ENCODE peak calls at places on chromosome 10, in six cellular contexts. Q is HepG2, H is SK-N-SH, V is K562, L is H1, D is GM12878. C is an unnamed sample.

GRCh38 chr10:79984851-79985250 is 35.9 kb upstream of the SFTPD start:
- DNase-seq in V (no peak), D (no peak), H (no peak), Q (no peak), L (no peak), C (no peak)

GRCh38 chr10:60382946-60383681 is 6.6 kb downstream of the ANK3 start:
- DNase-seq in L (no peak), Q (no peak), V (no peak), D (no peak), H (no peak), C (no peak)

GRCh38 chr10:116905845-116906210 is 56.5 kb downstream of the ENO4 start:
- DNase-seq in V (no peak), H (no peak), D (no peak), L (no peak), Q (no peak), C (no peak)

GRCh38 chr10:44960482-44961230 is 1.1 kb downstream of the RASSF4 start:
- DNase-seq in V (no peak), L (no peak), Q (peak; percentile 52), H (no peak), D (no peak), C (peak; percentile 40)

GRCh38 chr10:688621-689426 is 644 bp downstream of the DIP2C start:
- DNase-seq in Q (no peak), V (no peak), H (peak; percentile 77), D (no peak), L (no peak), C (no peak)

GRCh38 chr10:12187321-12187905 is 8.3 kb downstream of the NUDT5 start:
- DNase-seq in D (no peak), L (no peak), H (no peak), Q (no peak), V (no peak), C (no peak)

GRCh38 chr10:110681023-110681681 is 37.0 kb downstream of the RBM20 start:
- DNase-seq in V (peak; percentile 65), Q (peak; percentile 32), L (no peak), H (peak; percentile 76), D (no peak), C (peak; percentile 25)

GRCh38 chr10:78408011-78408410 is 374.3 kb downstream of the RPS24 start:
- DNase-seq in L (no peak), V (no peak), H (no peak), Q (no peak), D (no peak), C (no peak)

GRCh38 chr10:114511875-114512274 is 107.6 kb upstream of the AFAP1L2 start:
- DNase-seq in D (no peak), H (no peak), V (no peak), Q (no peak), L (no peak), C (no peak)

GRCh38 chr10:6050801-6051445 is 11.2 kb downstream of the IL2RA start:
- DNase-seq in H (peak; percentile 31), V (peak; percentile 61), L (no peak), D (peak; percentile 89), Q (peak; percentile 41), C (no peak)

GRCh38 chr10:13001041-13001886 is at the start of gene CCDC3:
- DNase-seq in H (peak; percentile 88), D (no peak), L (peak; percentile 9), V (peak; percentile 3), Q (no peak), C (no peak)

GRCh38 chr10:73095479-73096021 is 1.1 kb downstream of the P4HA1 start:
- DNase-seq in D (no peak), V (peak; percentile 82), Q (peak; percentile 49), H (peak; percentile 39), L (no peak), C (peak; percentile 49)

GRCh38 chr10:30413996-30414576 is 19.9 kb upstream of the MAP3K8 start:
- DNase-seq in D (no peak), Q (peak; percentile 70), L (no peak), V (peak; percentile 73), H (peak; percentile 64), C (no peak)

GRCh38 chr10:43083764-43084163 is 6.9 kb downstream of the RET start:
- DNase-seq in L (no peak), V (no peak), H (peak; percentile 57), Q (no peak), D (no peak), C (peak; percentile 71)

GRCh38 chr10:110081914-110082313 is 74.1 kb downstream of the ADD3 start:
- DNase-seq in D (no peak), V (peak; percentile 61), Q (peak; percentile 66), L (no peak), H (no peak), C (no peak)

GRCh38 chr10:79007037-79007842 is 61.5 kb upstream of the ZMIZ1 start:
- DNase-seq in D (no peak), L (no peak), H (no peak), V (no peak), Q (no peak), C (peak; percentile 10)

GRCh38 chr10:131695814-131696165 is 205.0 kb upstream of the PPP2R2D start:
- DNase-seq in V (no peak), Q (no peak), H (no peak), L (no peak), D (no peak), C (no peak)

GRCh38 chr10:30813872-30814471 is 184.4 kb upstream of the LYZL2 start:
- DNase-seq in H (no peak), L (no peak), Q (no peak), D (no peak), V (no peak), C (no peak)

GRCh38 chr10:11113156-11113555 is 95.5 kb downstream of the CELF2 start:
- DNase-seq in Q (no peak), L (no peak), D (peak; percentile 20), H (no peak), V (no peak), C (peak; percentile 9)

GRCh38 chr10:21401196-21401595 is 124.3 kb downstream of the SKIDA1 start:
- DNase-seq in Q (no peak), V (no peak), L (no peak), D (no peak), H (no peak), C (no peak)

GRCh38 chr10:62454696-62455451 is 80.7 kb downstream of the ZNF365 start:
- DNase-seq in H (no peak), D (no peak), L (no peak), V (no peak), Q (no peak), C (no peak)

GRCh38 chr10:126166797-126167196 is 221.5 kb downstream of the ADAM12 start:
- DNase-seq in Q (no peak), V (no peak), H (no peak), D (no peak), L (no peak), C (no peak)

GRCh38 chr10:21524526-21525366 is 736 bp downstream of the SKIDA1 start:
- DNase-seq in L (no peak), D (no peak), Q (peak; percentile 61), H (no peak), V (peak; percentile 47), C (no peak)

GRCh38 chr10:110426294-110427153 is 71.2 kb upstream of the DUSP5 start:
- DNase-seq in Q (no peak), D (no peak), L (no peak), V (no peak), H (no peak), C (no peak)

GRCh38 chr10:45420453-45421192 is 46.6 kb downstream of the ALOX5 start:
- DNase-seq in H (no peak), V (no peak), D (peak; percentile 90), Q (no peak), L (no peak), C (peak; percentile 88)

GRCh38 chr10:105577865-105578607 is 936.9 kb downstream of the SORCS3 start:
- DNase-seq in H (no peak), V (no peak), L (no peak), D (no peak), Q (no peak), C (no peak)
- H3K4me3 ChIP-seq in H (no peak overlapping the region), V (no peak overlapping the region), L (no peak overlapping the region), D (no peak overlapping the region), Q (no peak overlapping the region), C (no peak overlapping the region)

DNA sequence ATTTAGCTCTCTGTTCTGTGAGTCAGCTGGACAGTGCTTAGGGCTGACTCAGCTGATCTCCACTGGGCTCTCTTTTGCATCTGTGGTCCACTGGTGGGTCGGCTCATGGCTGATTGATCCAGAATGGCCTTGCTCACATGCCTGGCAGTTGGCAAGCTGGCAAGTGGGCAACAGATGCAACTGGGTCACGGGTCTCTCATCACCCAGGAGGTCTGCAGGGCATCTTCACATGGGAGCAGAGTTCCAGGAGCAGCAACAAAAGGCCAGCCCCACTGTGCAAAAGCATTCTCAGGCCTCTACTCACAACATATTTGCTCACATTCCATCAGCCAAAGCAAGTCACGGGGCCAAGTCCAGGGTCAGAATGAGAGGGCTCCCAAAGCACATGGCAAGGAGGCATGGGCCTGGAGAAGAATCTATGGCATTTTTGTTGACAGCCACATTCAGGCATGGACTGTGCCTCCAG is 98.8 kb downstream of the OAT start:
- DNase-seq in V (no peak), L (no peak), H (no peak), Q (peak; percentile 35), D (no peak), C (no peak)
- TF ChIP-seq GABPA in V (no peak), L (no peak), H (no peak), Q (no peak), D (no peak), C (no peak)

GRCh38 chr10:49610735-49611165 is 640 bp downstream of the SLC18A3 start:
- DNase-seq in L (no peak), V (no peak), H (peak; percentile 78), D (no peak), Q (no peak), C (no peak)

GRCh38 chr10:49608925-49609282 is 1.2 kb upstream of the SLC18A3 start:
- DNase-seq in H (no peak), V (no peak), L (no peak), D (no peak), Q (no peak), C (no peak)

GRCh38 chr10:49610015-49610734 is at the start of gene SLC18A3:
- DNase-seq in V (no peak), D (no peak), H (peak; percentile 95), Q (no peak), L (no peak), C (no peak)

GRCh38 chr10:49608166-49608758 is 1.8 kb upstream of the SLC18A3 start:
- DNase-seq in D (no peak), V (no peak), L (no peak), Q (no peak), H (no peak), C (no peak)

DNA sequence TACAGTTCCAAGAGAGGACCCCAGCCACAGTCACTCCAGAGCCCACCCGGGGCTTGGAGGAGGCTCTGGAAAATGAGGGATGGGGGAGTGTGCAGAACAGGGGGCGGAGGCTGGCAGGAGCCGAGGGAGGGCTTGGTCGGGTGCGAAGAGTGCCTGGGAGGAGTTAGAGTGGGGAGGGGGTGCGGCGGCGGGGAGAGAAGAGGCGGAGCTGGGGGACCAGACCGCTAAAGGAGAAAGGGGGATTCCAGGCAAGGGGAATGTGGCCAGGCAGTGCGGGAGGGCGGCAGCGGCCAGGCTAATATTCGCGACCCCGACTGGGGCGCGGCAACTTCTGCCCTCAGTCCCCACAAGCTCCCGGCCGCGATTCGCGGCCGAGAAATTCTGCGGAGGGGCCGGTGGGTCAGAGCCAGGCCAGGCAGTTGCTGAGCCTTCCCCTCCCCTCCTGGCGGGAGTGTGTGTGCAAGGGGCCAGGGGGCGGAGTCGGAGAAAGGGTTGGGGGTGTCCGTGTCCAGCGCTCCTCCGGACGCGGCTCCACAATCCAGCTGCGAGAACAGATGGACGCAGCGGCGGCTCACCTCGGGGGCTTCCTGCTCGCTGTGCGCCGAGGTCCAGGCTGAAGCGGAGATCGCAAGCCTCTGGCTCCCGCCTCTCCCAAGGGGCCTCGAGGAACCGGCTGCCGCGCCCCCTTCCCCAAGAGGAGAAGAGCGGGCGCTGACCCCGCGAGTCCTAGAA is 661 bp upstream of the SLC18A3 start:
- DNase-seq in V (no peak), H (peak; percentile 92), L (no peak), Q (no peak), D (no peak), C (no peak)
- H3K4me3 ChIP-seq in V (no peak overlapping the region), H (peak overlapping the region; percentile 58), L (peak overlapping the region; percentile 72), Q (no peak overlapping the region), D (no peak overlapping the region), C (no peak overlapping the region)

GRCh38 chr10:63819753-63820347 is 298.6 kb downstream of the REEP3 start:
- DNase-seq in D (no peak), L (peak; percentile 17), V (peak; percentile 61), Q (peak; percentile 33), H (peak; percentile 62), C (peak; percentile 7)
- TF ChIP-seq GABPA in D (no peak), L (no peak), V (no peak), Q (no peak), H (no peak), C (no peak)